ENCODE peak calls at places on chromosome 15, in seven cellular contexts. D is BE2C, L is mammary epithelial cell, T is IMR-90, A is DND-41, P is small intestine, X is vagina. C is an unnamed sample. For H3K4me1, the result is how much of the 10 kb centered on the place peaks cover.

GRCh38 chr15:57506422-57506821 is 85.3 kb upstream of the MYZAP start:
- DNase-seq in L (no peak), X (no peak), T (no peak), D (no peak), P (no peak), A (no peak), C (no peak)

GRCh38 chr15:83904107-83904720 is 250.3 kb downstream of the ADAMTSL3 start:
- DNase-seq in A (no peak), T (peak), D (no peak), X (no peak), L (no peak), P (peak), C (no peak)

GRCh38 chr15:78749831-78750230 is 61.4 kb downstream of the ADAMTS7 start:
- DNase-seq in A (no peak), P (no peak), D (no peak), T (no peak), X (no peak), L (no peak), C (no peak)

GRCh38 chr15:92949604-92950249 is 49.6 kb downstream of the CHD2 start:
- DNase-seq in X (no peak), A (no peak), D (no peak), T (no peak), L (peak), P (no peak), C (no peak)

GRCh38 chr15:31065824-31066223 is 35.7 kb downstream of the TRPM1 start:
- DNase-seq in T (no peak), L (peak), A (no peak), D (no peak), P (no peak), X (no peak), C (no peak)

GRCh38 chr15:60555814-60556213 is 76.9 kb upstream of the ICE2 start:
- DNase-seq in L (no peak), A (no peak), D (no peak), X (no peak), T (no peak), P (no peak), C (no peak)

GRCh38 chr15:100710744-100711478 is 108.5 kb downstream of the ASB7 start:
- DNase-seq in T (no peak), D (no peak), L (no peak), X (peak), A (no peak), P (no peak), C (no peak)

GRCh38 chr15:64095431-64095794 is 369 bp upstream of the SNX1 start:
- DNase-seq in X (no peak), D (no peak), P (no peak), L (no peak), A (no peak), T (no peak), C (no peak)

GRCh38 chr15:49605588-49605987 is 15.0 kb downstream of the FAM227B start:
- DNase-seq in D (no peak), A (no peak), T (no peak), P (no peak), X (no peak), L (no peak), C (no peak)

GRCh38 chr15:99169769-99170311 is 65.0 kb downstream of the SYNM start:
- DNase-seq in D (no peak), X (no peak), L (no peak), T (peak), A (no peak), P (no peak), C (no peak)

GRCh38 chr15:57375827-57376694 is at the start of gene CGNL1:
- DNase-seq in T (no peak), L (no peak), D (peak), A (no peak), X (no peak), P (peak), C (no peak)

GRCh38 chr15:32905481-32905880 is 187.7 kb downstream of the GREM1 start:
- DNase-seq in X (no peak), L (no peak), T (peak), D (no peak), P (no peak), A (no peak), C (no peak)

GRCh38 chr15:38253448-38253847 is 812 bp downstream of the SPRED1 start:
- DNase-seq in D (peak), T (peak), A (no peak), X (no peak), L (peak), P (peak), C (no peak)

GRCh38 chr15:78393137-78393536 is 44.9 kb upstream of the IREB2 start:
- DNase-seq in X (no peak), L (no peak), A (no peak), P (no peak), T (no peak), D (no peak), C (no peak)

GRCh38 chr15:63909819-63910437 is 76.2 kb upstream of the HERC1 start:
- DNase-seq in X (no peak), L (no peak), P (no peak), D (peak), T (peak), A (no peak), C (no peak)

GRCh38 chr15:60299452-60300047 is 98.2 kb downstream of the ANXA2 start:
- DNase-seq in P (peak), T (no peak), D (peak), A (no peak), X (no peak), L (peak), C (no peak)

GRCh38 chr15:100802421-100803157 is 77.0 kb upstream of the ALDH1A3 start:
- DNase-seq in D (no peak), P (no peak), T (no peak), A (no peak), L (no peak), X (no peak), C (no peak)

GRCh38 chr15:92069308-92070244 is 216.1 kb downstream of the SLCO3A1 start:
- DNase-seq in X (no peak), A (no peak), L (peak), T (peak), P (peak), D (no peak), C (no peak)

GRCh38 chr15:31485911-31486461 is 159.4 kb downstream of the KLF13 start:
- DNase-seq in L (no peak), P (no peak), D (no peak), T (no peak), A (no peak), X (peak), C (no peak)

GRCh38 chr15:41821831-41822230 is 6.1 kb upstream of the JMJD7 start:
- DNase-seq in T (no peak), P (no peak), L (no peak), X (no peak), A (no peak), D (no peak), C (no peak)

GRCh38 chr15:55588070-55588817 is at the start of gene PYGO1:
- DNase-seq in P (peak), D (peak), X (no peak), A (peak), T (peak), L (peak), C (no peak)

GRCh38 chr15:60414016-60414682 is 16.4 kb upstream of the ANXA2 start:
- DNase-seq in D (no peak), T (peak), L (peak), P (no peak), X (no peak), A (no peak), C (no peak)

GRCh38 chr15:82781349-82781748 is 24.5 kb downstream of the FSD2 start:
- DNase-seq in D (no peak), P (no peak), A (no peak), T (no peak), X (no peak), L (no peak), C (no peak)

GRCh38 chr15:38050529-38050928 is 116.1 kb downstream of the TMCO5A start:
- DNase-seq in X (no peak), L (peak), D (no peak), P (peak), A (no peak), T (peak), C (no peak)

GRCh38 chr15:45402955-45403892 is 24.9 kb upstream of the GATM start:
- DNase-seq in D (peak), P (peak), A (peak), X (no peak), L (peak), T (peak), C (no peak)

GRCh38 chr15:75229191-75230015 is 27.7 kb downstream of the C15orf39 start:
- DNase-seq in X (no peak), L (no peak), P (no peak), D (no peak), A (no peak), T (peak), C (no peak)

GRCh38 chr15:81312790-81313543 is 11.0 kb downstream of the STARD5 start:
- DNase-seq in P (peak), A (no peak), X (peak), L (peak), D (no peak), T (peak), C (no peak)

GRCh38 chr15:62164500-62165028 is 521 bp downstream of the C2CD4B start:
- DNase-seq in A (no peak), L (peak), D (no peak), X (no peak), P (peak), T (no peak), C (no peak)

GRCh38 chr15:40456299-40456712 is 14.5 kb upstream of the CHST14 start:
- DNase-seq in A (no peak), D (no peak), T (no peak), X (no peak), L (peak), P (no peak), C (no peak)

GRCh38 chr15:74193905-74194304 is 8.7 kb downstream of the STRA6 start:
- DNase-seq in L (no peak), A (no peak), D (no peak), X (no peak), T (no peak), P (no peak), C (no peak)

GRCh38 chr15:100226107-100226506 is 115.7 kb downstream of the ADAMTS17 start:
- DNase-seq in X (no peak), A (no peak), L (no peak), P (no peak), D (no peak), T (no peak), C (no peak)

GRCh38 chr15:92365079-92365478 is 28.6 kb upstream of the ST8SIA2 start:
- DNase-seq in P (peak), X (no peak), D (peak), L (peak), T (no peak), A (no peak), C (no peak)

GRCh38 chr15:32838820-32839219 is 121.0 kb downstream of the GREM1 start:
- DNase-seq in L (no peak), A (no peak), T (peak), P (peak), D (no peak), X (no peak), C (no peak)

GRCh38 chr15:25805006-25805405 is 58.1 kb downstream of the ATP10A start:
- DNase-seq in D (no peak), X (peak), A (no peak), T (no peak), L (no peak), P (no peak), C (no peak)

GRCh38 chr15:55740981-55741591 is 1.9 kb downstream of the PRTG start:
- DNase-seq in T (no peak), D (peak), P (no peak), X (no peak), L (no peak), A (no peak), C (no peak)

GRCh38 chr15:80309769-80310384 is 57.9 kb upstream of the CTXND1 start:
- DNase-seq in D (peak), L (peak), A (no peak), P (peak), T (peak), X (no peak), C (no peak)

DNA sequence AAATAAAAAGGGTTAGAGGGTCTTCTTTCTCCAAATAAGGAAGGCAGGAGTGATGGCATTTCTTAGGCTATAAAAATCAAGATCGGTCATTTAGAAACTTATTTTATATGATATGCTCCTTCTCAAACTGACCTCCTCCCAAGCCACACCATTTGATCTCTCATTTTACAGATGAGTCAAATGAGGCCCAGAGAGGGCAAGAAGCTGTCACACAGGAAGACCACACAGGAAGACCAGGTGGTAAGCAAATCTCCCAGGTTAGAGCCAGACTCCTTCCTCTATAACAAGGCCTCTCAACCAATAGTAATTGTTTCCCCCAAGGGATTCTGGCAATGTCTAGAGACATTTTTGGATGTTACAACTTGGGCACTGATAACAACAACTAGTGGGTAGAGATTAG is 13.8 kb downstream of the TLE3 start:
- DNase-seq in P (no peak), X (no peak), A (no peak), T (no peak), D (no peak), L (no peak), C (no peak)
- H3K4me1 ChIP-seq in P (under half), X (under half), A (under half), T (under half), D (under half), L (under half), C (under half)

GRCh38 chr15:68896178-68896577 is 34.1 kb upstream of the SPESP1 start:
- DNase-seq in D (no peak), A (no peak), P (peak), L (no peak), X (no peak), T (no peak), C (no peak)
- H3K4me3 ChIP-seq in D (no peak), A (no peak), P (no peak), L (no peak), X (no peak), T (no peak), C (no peak)

GRCh38 chr15:66747866-66748265 is 45.8 kb downstream of the SMAD6 start:
- DNase-seq in A (no peak), T (no peak), X (no peak), L (no peak), P (no peak), D (no peak), C (no peak)
- H3K4me1 ChIP-seq in A (under half), T (half or more), X (half or more), L (under half), P (under half), D (under half), C (under half)

GRCh38 chr15:88894348-88894818 is 961 bp downstream of the HAPLN3 start:
- DNase-seq in L (peak), P (peak), T (no peak), X (no peak), D (peak), A (no peak), C (peak)
- H3K4me3 ChIP-seq in L (peak), P (peak), T (no peak), X (peak), D (peak), A (no peak), C (peak)

DNA sequence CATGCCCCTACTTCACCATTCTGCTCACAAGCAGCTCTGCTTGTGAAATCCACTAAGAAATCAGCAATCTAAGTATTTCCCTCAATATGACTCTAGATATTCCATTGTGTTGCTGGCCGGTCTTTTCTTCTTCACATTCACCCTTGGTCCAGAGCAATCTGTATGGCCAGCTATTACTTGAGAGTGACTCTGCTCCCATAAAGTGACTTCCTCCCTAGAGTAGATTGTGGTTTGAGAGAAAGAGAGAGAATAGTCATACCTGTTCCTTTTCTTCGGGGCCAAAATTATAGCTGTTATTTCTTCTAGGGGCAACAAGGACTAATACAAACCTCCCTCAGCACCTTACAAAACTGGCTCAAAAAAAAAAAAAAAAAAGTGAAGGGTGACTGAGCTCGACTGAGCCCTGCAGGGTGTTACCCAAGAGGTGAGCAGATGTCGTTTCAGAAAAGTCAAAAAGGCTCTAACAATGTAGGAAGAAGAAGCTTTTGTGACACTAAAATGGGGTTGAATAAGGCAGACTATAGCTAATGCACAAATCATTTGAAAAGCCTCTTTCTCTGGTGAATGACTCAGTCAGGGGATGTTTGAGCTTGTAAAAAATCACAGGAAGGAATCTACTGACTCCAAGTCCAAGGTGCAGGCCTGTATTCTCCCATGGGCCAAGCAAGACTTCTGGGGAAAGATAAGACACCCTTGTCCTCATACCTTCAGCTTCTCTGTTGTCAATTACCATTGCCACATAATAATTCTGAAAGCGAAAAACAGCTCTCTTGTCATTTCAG is 161.0 kb upstream of the SLC24A5 start:
- DNase-seq in D (no peak), L (peak), P (peak), X (no peak), A (no peak), T (no peak), C (no peak)
- H3K4me1 ChIP-seq in D (under half), L (under half), P (under half), X (under half), A (under half), T (under half), C (under half)

GRCh38 chr15:43517354-43518072 is at the start of gene MAP1A:
- DNase-seq in X (peak), A (peak), P (no peak), D (peak), T (peak), L (no peak), C (peak)

GRCh38 chr15:43514241-43515057 is 3.0 kb upstream of the MAP1A start:
- DNase-seq in L (no peak), X (no peak), D (peak), A (peak), T (peak), P (no peak), C (no peak)

GRCh38 chr15:43516801-43517353 is 531 bp upstream of the MAP1A start:
- DNase-seq in P (no peak), L (no peak), T (peak), A (no peak), X (peak), D (no peak), C (no peak)

GRCh38 chr15:43515731-43516130 is 1.7 kb upstream of the MAP1A start:
- DNase-seq in P (no peak), A (peak), T (no peak), L (no peak), D (no peak), X (no peak), C (no peak)

DNA sequence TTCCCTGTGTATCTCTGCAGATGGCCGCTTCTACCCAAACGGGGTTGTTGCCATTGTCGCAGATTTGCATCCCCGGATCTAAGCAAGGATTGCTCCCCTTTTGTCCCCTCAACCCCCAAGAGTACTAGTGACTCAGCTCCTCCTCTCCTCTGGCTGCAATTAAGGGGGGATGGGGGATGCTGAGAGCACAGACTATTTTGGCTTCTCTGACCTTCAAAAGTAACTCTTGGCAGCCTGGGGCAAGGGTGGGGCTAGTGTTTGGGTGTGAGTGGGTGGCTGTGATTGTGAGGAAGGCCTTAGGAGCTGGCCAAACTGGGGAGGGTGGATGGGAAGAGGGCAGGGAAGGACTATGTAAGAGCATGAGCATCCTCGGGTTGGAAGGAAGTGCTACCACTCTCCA is 1.2 kb upstream of the MAP1A start:
- DNase-seq in L (no peak), X (peak), P (no peak), A (no peak), T (no peak), D (no peak), C (no peak)
- H3K4me3 ChIP-seq in L (peak), X (no peak), P (no peak), A (no peak), T (peak), D (no peak), C (no peak)